ENCODE peak calls at places on chromosomes 16 and 17, in seven cellular contexts. S, Y, P, F, N, Q and E are unnamed samples.
A peak's percentile ranks its signal among the peaks of the same experiment; 100 is the strongest.

GRCh38 chr16:5905935-5906334 is 808.3 kb upstream of the EEF2KMT start:
- DNase-seq in S (no peak), Y (no peak), P (no peak), F (no peak), N (no peak), Q (peak; percentile 30), E (no peak)

GRCh38 chr16:83727018-83727417 is 80.8 kb upstream of the HSBP1 start:
- DNase-seq in S (no peak), Y (no peak), P (no peak), F (peak; percentile 83), N (no peak), Q (no peak), E (no peak)

GRCh38 chr17:9979463-9979995 is 74.5 kb upstream of the RCVRN start:
- DNase-seq in S (no peak), Y (no peak), P (no peak), F (no peak), N (no peak), Q (no peak), E (no peak)

GRCh38 chr17:80339731-80340456 is 75.1 kb upstream of the ENDOV start:
- DNase-seq in S (no peak), Y (no peak), P (no peak), F (no peak), N (no peak), Q (no peak), E (no peak)

GRCh38 chr17:76139801-76140660 is 1.0 kb downstream of the FOXJ1 start:
- DNase-seq in S (no peak), Y (peak; percentile 51), P (no peak), F (no peak), N (no peak), Q (peak; percentile 52), E (peak; percentile 66)

GRCh38 chr17:35314415-35315216 is 58.8 kb downstream of the SLFN11 start:
- DNase-seq in S (no peak), Y (peak; percentile 20), P (no peak), F (peak; percentile 22), N (no peak), Q (peak; percentile 21), E (no peak)

GRCh38 chr17:47895254-47895855 is 681 bp upstream of the SP2 start:
- DNase-seq in S (no peak), Y (no peak), P (no peak), F (peak; percentile 39), N (peak; percentile 15), Q (no peak), E (peak; percentile 95)

GRCh38 chr17:7048968-7049367 is 5.1 kb upstream of the SLC16A11 start:
- DNase-seq in S (no peak), Y (no peak), P (no peak), F (no peak), N (no peak), Q (no peak), E (peak; percentile 64)

GRCh38 chr17:36703860-36704266 is 102.5 kb downstream of the MRM1 start:
- DNase-seq in S (peak; percentile 36), Y (peak; percentile 94), P (no peak), F (peak; percentile 37), N (peak; percentile 29), Q (peak; percentile 71), E (peak; percentile 24)

GRCh38 chr16:85019659-85020245 is 7.8 kb upstream of the KIAA0513 start:
- DNase-seq in S (no peak), Y (no peak), P (no peak), F (no peak), N (no peak), Q (no peak), E (no peak)

GRCh38 chr17:15479697-15480096 is 12.3 kb upstream of the CDRT4 start:
- DNase-seq in S (no peak), Y (no peak), P (no peak), F (no peak), N (no peak), Q (no peak), E (peak; percentile 10)

GRCh38 chr16:77231047-77231446 is 31.8 kb downstream of the SYCE1L start:
- DNase-seq in S (no peak), Y (no peak), P (no peak), F (no peak), N (no peak), Q (no peak), E (no peak)

GRCh38 chr17:71409137-71409536 is 711.7 kb upstream of the SOX9 start:
- DNase-seq in S (no peak), Y (no peak), P (no peak), F (no peak), N (no peak), Q (no peak), E (no peak)

GRCh38 chr16:29674188-29674587 is 4.8 kb upstream of the QPRT start:
- DNase-seq in S (peak; percentile 72), Y (no peak), P (no peak), F (no peak), N (no peak), Q (no peak), E (no peak)

GRCh38 chr17:28343491-28343932 is 8.0 kb downstream of the TNFAIP1 start:
- DNase-seq in S (no peak), Y (no peak), P (no peak), F (no peak), N (no peak), Q (no peak), E (no peak)

GRCh38 chr16:12086861-12087260 is 110.3 kb downstream of the SNX29 start:
- DNase-seq in S (no peak), Y (no peak), P (no peak), F (peak; percentile 18), N (no peak), Q (no peak), E (no peak)

GRCh38 chr17:42203354-42203753 is 9.1 kb upstream of the GHDC start:
- DNase-seq in S (no peak), Y (no peak), P (no peak), F (no peak), N (no peak), Q (no peak), E (no peak)

GRCh38 chr17:45311762-45312476 is 4.9 kb downstream of the MAP3K14 start:
- DNase-seq in S (no peak), Y (no peak), P (no peak), F (peak; percentile 69), N (peak; percentile 71), Q (peak; percentile 64), E (no peak)

GRCh38 chr16:21164521-21165168 is 6.2 kb downstream of the LDAF1 start:
- DNase-seq in S (no peak), Y (no peak), P (no peak), F (no peak), N (no peak), Q (no peak), E (no peak)

GRCh38 chr17:50676065-50676975 is 31.4 kb downstream of the ANKRD40 start:
- DNase-seq in S (no peak), Y (no peak), P (no peak), F (no peak), N (no peak), Q (no peak), E (no peak)